ENCODE peak calls at places on chromosome 1, in four cellular contexts. N is coronary artery, D is testis, X is GM23248. C is an unnamed sample.

GRCh38 chr1:95340056-95340455 is 106.0 kb downstream of the RWDD3 start:
- DNase-seq in N (no peak), X (no peak), D (no peak), C (no peak)

GRCh38 chr1:206909883-206910318 is 11.8 kb downstream of the FCMR start:
- DNase-seq in X (no peak), N (no peak), D (peak; percentile 29), C (no peak)

GRCh38 chr1:86988835-86989234 is 74.4 kb downstream of the HS2ST1 start:
- DNase-seq in D (no peak), N (no peak), X (no peak), C (no peak)

GRCh38 chr1:240941706-240942370 is 329.9 kb upstream of the GREM2 start:
- DNase-seq in X (no peak), D (no peak), N (no peak), C (no peak)

GRCh38 chr1:183283286-183283685 is 97.2 kb downstream of the LAMC2 start:
- DNase-seq in X (no peak), N (peak; percentile 43), D (no peak), C (no peak)

GRCh38 chr1:173255214-173255813 is 48.2 kb upstream of the TNFSF4 start:
- DNase-seq in N (no peak), X (peak; percentile 58), D (peak; percentile 31), C (no peak)

GRCh38 chr1:25088946-25089345 is 143.4 kb downstream of the SYF2 start:
- DNase-seq in D (no peak), X (no peak), N (no peak), C (no peak)

GRCh38 chr1:20426923-20427322 is 59.1 kb downstream of the CAMK2N1 start:
- DNase-seq in N (no peak), X (peak; percentile 95), D (no peak), C (no peak)

GRCh38 chr1:103145449-103145848 is 37.1 kb upstream of the COL11A1 start:
- DNase-seq in X (no peak), N (no peak), D (no peak), C (no peak)

GRCh38 chr1:210237514-210237913 is 4.9 kb downstream of the SERTAD4 start:
- DNase-seq in D (no peak), N (no peak), X (no peak), C (no peak)

GRCh38 chr1:217133958-217134856 is 411.0 kb upstream of the ESRRG start:
- DNase-seq in X (peak; percentile 24), N (no peak), D (no peak), C (no peak)

GRCh38 chr1:178470411-178470960 is 26.3 kb downstream of the CLEC20A start:
- DNase-seq in X (no peak), D (no peak), N (no peak), C (no peak)

GRCh38 chr1:226222686-226223085 is 778 bp upstream of the MIXL1 start:
- DNase-seq in D (no peak), X (no peak), N (no peak), C (no peak)

GRCh38 chr1:232057896-232058274 is 431.3 kb downstream of the DISC1 start:
- DNase-seq in X (no peak), D (no peak), N (no peak), C (no peak)

GRCh38 chr1:205535096-205535495 is 30.6 kb downstream of the CDK18 start:
- DNase-seq in N (peak; percentile 22), X (no peak), D (no peak), C (no peak)

GRCh38 chr1:196538473-196538872 is 69.8 kb downstream of the KCNT2 start:
- DNase-seq in D (no peak), X (no peak), N (no peak), C (no peak)
- H3K4me3 ChIP-seq in D (no peak overlapping the region), X (no peak overlapping the region), N (no peak overlapping the region), C (no peak overlapping the region)

GRCh38 chr1:82226198-82226505 is 425.4 kb downstream of the ADGRL2 start:
- DNase-seq in D (no peak), N (no peak), X (no peak), C (no peak)

GRCh38 chr1:82225407-82226197 is 424.9 kb downstream of the ADGRL2 start:
- DNase-seq in D (no peak), X (peak; percentile 53), N (no peak), C (no peak)

GRCh38 chr1:82220754-82221153 is 420.0 kb downstream of the ADGRL2 start:
- DNase-seq in D (no peak), X (no peak), N (no peak), C (no peak)

GRCh38 chr1:82219841-82220240 is 419.1 kb downstream of the ADGRL2 start:
- DNase-seq in N (no peak), D (no peak), X (no peak), C (no peak)

DNA sequence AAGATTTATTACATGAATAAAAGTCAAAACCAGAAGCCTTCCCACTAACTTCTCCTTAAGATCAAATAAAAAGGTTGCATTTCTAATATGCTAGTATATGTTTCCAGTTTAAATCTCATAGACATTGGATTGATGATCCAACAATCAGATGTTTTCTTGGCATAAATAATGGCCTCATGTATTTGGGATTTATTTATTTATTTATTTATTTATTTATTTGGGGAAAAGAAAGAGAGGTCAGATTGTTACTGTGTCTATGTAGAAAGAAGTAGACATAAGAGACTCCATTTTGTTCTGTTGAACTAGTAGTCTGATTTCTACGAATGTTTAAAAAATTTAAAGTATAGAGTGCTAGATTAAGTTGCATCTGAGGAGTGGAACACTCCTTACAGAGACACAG is 422.4 kb downstream of the ADGRL2 start:
- DNase-seq in N (no peak), X (no peak), D (no peak), C (no peak)
- H3K4me3 ChIP-seq in N (no peak overlapping the region), X (no peak overlapping the region), D (no peak overlapping the region), C (no peak overlapping the region)

DNA sequence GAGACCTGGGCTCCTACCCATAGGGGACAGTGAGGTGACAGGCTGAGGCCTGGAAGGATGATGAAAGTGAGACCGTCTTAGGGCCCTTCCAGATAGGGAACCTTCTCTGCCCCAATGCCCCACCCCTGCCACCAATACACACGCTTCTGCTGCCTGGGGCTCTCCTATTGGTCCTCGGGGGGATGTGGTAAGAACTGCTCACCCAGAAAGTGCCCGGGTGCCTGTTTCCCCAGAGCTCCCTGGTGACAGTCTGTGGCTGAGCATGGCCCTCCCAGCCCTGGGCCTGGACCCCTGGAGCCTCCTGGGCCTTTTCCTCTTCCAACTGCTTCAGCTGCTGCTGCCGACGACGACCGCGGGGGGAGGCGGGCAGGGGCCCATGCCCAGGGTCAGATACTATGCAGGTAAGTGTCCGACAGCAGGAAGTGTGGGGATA is 948 bp downstream of the SEMA4A start:
- DNase-seq in N (no peak), D (no peak), X (no peak), C (no peak)
- H3K4me3 ChIP-seq in N (no peak overlapping the region), D (no peak overlapping the region), X (no peak overlapping the region), C (no peak overlapping the region)

DNA sequence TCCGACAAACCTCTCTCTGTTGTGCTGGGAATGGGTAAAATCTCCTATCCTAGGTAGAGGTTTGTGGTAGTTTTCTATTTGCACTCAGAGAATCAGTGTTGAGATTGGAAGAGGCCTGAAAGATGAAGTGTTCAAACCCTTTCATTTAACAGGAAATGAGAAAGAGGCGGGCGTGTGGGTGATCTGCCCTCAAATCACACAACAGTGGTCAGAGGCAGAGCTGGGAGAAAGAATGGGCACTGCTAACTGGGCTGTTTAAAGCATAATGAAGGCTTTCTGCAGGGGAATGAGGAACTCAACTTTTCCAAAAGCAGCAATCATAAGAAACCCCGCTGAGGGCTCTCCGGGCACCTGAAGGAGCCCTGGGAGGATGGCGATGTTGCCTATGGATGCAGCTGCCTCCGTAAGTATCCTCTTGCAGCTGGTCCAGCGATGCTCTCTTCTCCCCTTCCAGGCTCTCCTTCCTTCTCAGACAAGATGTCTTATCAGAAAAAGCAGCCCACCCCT is 1.0 kb downstream of the LORICRIN start:
- DNase-seq in N (no peak), X (peak; percentile 25), D (no peak), C (no peak)
- H3K4me3 ChIP-seq in N (peak overlapping the region; percentile 73), X (peak overlapping the region; percentile 63), D (peak overlapping the region; percentile 43), C (peak overlapping the region; percentile 47)

GRCh38 chr1:38990746-38991637 is at the start of gene AKIRIN1:
- DNase-seq in N (peak; percentile 98), D (peak; percentile 99), X (peak; percentile 95), C (peak; percentile 96)
- H3K4me3 ChIP-seq in N (peak within 1 kb of the TSS; percentile 90), D (peak within 1 kb of the TSS; percentile 100), X (peak within 1 kb of the TSS; percentile 92), C (peak within 1 kb of the TSS; percentile 99)

GRCh38 chr1:33221385-33221758 is 34.9 kb upstream of the ZNF362 start:
- DNase-seq in D (no peak), X (peak; percentile 36), N (no peak), C (no peak)
- H3K4me3 ChIP-seq in D (no peak overlapping the region), X (no peak overlapping the region), N (no peak overlapping the region), C (no peak overlapping the region)

DNA sequence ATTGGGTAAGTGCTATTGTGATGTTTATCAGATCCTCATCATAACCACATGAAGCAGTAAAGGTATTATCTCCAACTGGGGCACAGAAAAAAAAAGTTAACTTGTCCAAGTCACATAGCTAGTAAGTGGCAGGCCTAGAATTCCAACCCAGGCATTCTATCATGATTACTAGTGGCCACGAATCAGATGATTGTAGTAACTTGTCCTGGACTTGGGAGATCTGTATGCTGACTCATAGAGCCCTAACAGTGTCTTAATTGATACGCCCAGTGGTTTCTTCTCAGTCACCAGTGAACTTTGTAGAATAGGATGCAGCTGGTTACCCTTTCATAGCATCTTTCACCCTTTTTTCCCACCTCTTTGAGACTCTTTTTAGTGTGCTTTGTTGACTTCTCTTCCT is 91.1 kb upstream of the UBE2U start:
- DNase-seq in X (peak; percentile 90), D (no peak), N (no peak), C (no peak)
- H3K4me3 ChIP-seq in X (no peak overlapping the region), D (no peak overlapping the region), N (no peak overlapping the region), C (no peak overlapping the region)

GRCh38 chr1:169586067-169586394 is 250 bp downstream of the F5 start:
- DNase-seq in N (no peak), D (no peak), X (no peak), C (no peak)
- H3K4me3 ChIP-seq in N (peak overlapping the region; percentile 60), D (no peak overlapping the region), X (no peak overlapping the region), C (no peak overlapping the region)

C was measured in vagina.